ENCODE peak calls at places on chromosomes 13 and 19, in six cellular contexts. O is heart left ventricle, M is H1, W is right lobe of liver, F is thoracic aorta, Q is cardiac muscle cell. N is an unnamed sample.

GRCh38 chr19:28727133-28727834 is 485.7 kb downstream of the UQCRFS1 start:
- DNase-seq in O (no peak), M (peak; percentile 43), W (peak; percentile 26), F (no peak), Q (peak; percentile 66), N (no peak)

GRCh38 chr19:342801-343421 is 1.7 kb downstream of the MIER2 start:
- DNase-seq in O (peak; percentile 78), M (no peak), W (peak; percentile 61), F (no peak), Q (no peak), N (no peak)

GRCh38 chr19:47427241-47428176 is 8.2 kb upstream of the MEIS3 start:
- DNase-seq in O (no peak), M (peak; percentile 78), W (peak; percentile 55), F (no peak), Q (peak; percentile 85), N (peak; percentile 84)

GRCh38 chr13:111490611-111491010 is 170.2 kb downstream of the TEX29 start:
- DNase-seq in O (no peak), M (no peak), W (no peak), F (no peak), Q (no peak), N (no peak)

GRCh38 chr13:75996582-75996981 is 360.5 kb downstream of the LMO7 start:
- DNase-seq in O (no peak), M (no peak), W (no peak), F (no peak), Q (no peak), N (no peak)

GRCh38 chr13:112689498-112690241 is at the start of gene ATP11A:
- DNase-seq in O (peak; percentile 94), M (peak; percentile 25), W (peak; percentile 95), F (peak; percentile 65), Q (peak; percentile 96), N (peak; percentile 97)

GRCh38 chr13:67416047-67416925 is 186.2 kb upstream of the PCDH9 start:
- DNase-seq in O (no peak), M (peak; percentile 38), W (peak; percentile 61), F (no peak), Q (peak; percentile 66), N (peak; percentile 64)

GRCh38 chr19:47274891-47275865 is 493 bp downstream of the INAFM1 start:
- DNase-seq in O (peak; percentile 45), M (no peak), W (no peak), F (no peak), Q (peak; percentile 42), N (no peak)

GRCh38 chr19:558770-559439 is 13.5 kb upstream of the BSG start:
- DNase-seq in O (peak; percentile 59), M (no peak), W (no peak), F (no peak), Q (no peak), N (no peak)

GRCh38 chr19:1648156-1648925 is 4.1 kb downstream of the TCF3 start:
- DNase-seq in O (no peak), M (no peak), W (no peak), F (no peak), Q (no peak), N (no peak)

GRCh38 chr19:1651061-1651547 is 1.3 kb downstream of the TCF3 start:
- DNase-seq in O (no peak), M (no peak), W (peak; percentile 19), F (no peak), Q (peak; percentile 23), N (peak; percentile 58)

GRCh38 chr19:1650627-1651009 is 1.8 kb downstream of the TCF3 start:
- DNase-seq in O (no peak), M (no peak), W (peak; percentile 21), F (no peak), Q (peak; percentile 24), N (no peak)

GRCh38 chr19:1648926-1649541 is 3.4 kb downstream of the TCF3 start:
- DNase-seq in O (no peak), M (no peak), W (no peak), F (no peak), Q (no peak), N (no peak)

DNA sequence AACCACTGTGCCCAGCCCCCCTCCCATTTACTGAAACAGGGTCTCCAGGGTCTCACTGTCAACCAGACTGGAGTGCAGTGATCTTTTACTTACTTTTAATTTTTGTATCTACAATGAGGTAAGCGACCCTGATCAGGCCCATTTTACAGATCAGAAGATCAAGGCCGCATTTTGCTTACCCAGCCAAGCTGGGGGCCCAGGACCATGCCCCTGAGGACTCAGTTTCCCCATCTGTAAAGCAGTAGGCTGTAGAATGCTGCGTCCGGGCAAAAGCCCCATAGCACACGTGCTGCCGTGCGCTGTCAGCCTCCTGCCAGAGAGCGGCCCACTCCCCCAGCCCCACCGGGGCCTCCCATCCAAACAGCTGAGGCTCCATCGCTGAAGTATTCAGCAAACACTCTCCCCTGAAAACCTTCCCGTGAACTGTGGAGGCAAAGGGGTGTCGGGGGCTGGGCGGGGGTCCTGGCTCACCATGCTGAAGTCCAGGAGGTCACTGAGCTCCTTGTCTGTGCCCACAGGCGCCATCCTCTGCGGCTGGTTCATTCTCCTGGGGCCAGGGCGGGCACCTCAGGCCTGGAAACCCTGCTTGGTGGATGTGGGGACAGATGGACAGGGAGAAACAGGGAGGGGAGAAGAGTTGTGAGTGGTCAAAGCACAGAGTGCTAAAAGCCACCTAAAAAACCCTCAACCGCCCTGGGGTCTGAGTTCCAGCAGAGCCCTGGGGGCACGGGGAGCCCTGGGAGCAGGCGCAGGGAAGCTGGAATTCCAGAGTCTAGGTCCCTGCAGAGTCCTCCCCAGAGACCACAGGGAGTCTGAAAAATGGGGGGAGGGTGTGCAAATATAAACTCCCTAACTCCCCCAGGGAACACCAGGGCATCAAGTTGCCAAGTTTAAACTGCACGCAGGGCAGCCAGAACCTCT is 2.4 kb downstream of the TCF3 start:
- DNase-seq in O (no peak), M (no peak), W (peak; percentile 19), F (no peak), Q (no peak), N (no peak)
- H3K4me3 ChIP-seq in O (no peak overlapping the region), M (peak overlapping the region; percentile 69), W (no peak overlapping the region), F (peak overlapping the region; percentile 93), Q (peak overlapping the region; percentile 100), N (no peak overlapping the region)

GRCh38 chr19:34994286-34994642 is 5.9 kb upstream of the GRAMD1A start:
- DNase-seq in O (no peak), M (no peak), W (no peak), F (no peak), Q (no peak), N (no peak)
- H3K4me1 ChIP-seq in O (peaks cover 28% of the 10 kb centered on the region), M (peaks cover 5% of the 10 kb centered on the region), W (peaks cover 3% of the 10 kb centered on the region), F (peaks cover 3% of the 10 kb centered on the region), Q (peaks cover 5% of the 10 kb centered on the region), N (peaks cover 19% of the 10 kb centered on the region)

GRCh38 chr19:18456974-18457373 is 19.0 kb upstream of the ISYNA1 start:
- DNase-seq in O (no peak), M (no peak), W (no peak), F (no peak), Q (no peak), N (no peak)
- H3K36me3 ChIP-seq in O (no peaks in the 10 kb centered on the region), M (no peaks in the 10 kb centered on the region), W (peaks cover 55% of the 10 kb centered on the region), F (peaks cover 16% of the 10 kb centered on the region), Q (no peaks in the 10 kb centered on the region), N (no peaks in the 10 kb centered on the region)

DNA sequence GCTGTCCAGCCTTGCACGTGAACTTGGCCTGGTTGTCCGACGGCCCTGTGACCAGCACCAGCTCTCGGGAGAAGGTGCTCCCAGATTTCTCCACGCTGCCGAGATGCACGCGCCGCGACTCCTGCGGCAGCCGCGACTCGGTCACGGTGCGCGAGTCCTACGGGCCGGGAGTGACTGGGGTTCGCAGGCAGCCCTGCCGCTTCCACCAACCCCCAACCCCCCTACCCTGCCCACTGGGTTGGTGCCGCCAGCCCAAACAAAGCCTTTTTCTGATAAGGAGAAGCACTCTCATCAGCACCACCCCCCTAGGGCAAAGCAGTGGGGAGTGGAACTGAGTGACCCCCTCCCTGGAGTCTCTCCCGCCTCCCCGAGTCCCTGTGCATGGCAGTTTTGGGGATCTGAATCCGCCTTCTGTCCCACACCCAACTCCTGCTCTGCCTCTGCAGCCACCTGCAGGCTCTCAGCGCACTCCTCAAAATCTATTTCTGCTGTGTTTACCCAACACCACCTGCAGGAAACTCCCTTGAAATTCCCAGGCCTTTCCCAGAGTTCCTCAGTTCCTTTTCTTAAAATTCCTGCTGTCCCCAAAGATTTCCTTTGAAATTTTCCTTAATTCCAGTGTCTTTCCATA is 6.2 kb downstream of the NPHS1 start:
- DNase-seq in O (no peak), M (no peak), W (no peak), F (no peak), Q (no peak), N (peak; percentile 23)
- H3K4me3 ChIP-seq in O (peak overlapping the region; percentile 34), M (peak overlapping the region; percentile 30), W (no peak overlapping the region), F (peak overlapping the region; percentile 45), Q (peak overlapping the region; percentile 0), N (no peak overlapping the region)

GRCh38 chr19:4007836-4008539 is 452 bp downstream of the PIAS4 start:
- DNase-seq in O (peak; percentile 43), M (no peak), W (no peak), F (no peak), Q (peak; percentile 61), N (peak; percentile 63)

GRCh38 chr19:4012092-4012974 is 4.8 kb downstream of the PIAS4 start:
- DNase-seq in O (no peak), M (no peak), W (peak; percentile 76), F (no peak), Q (no peak), N (peak; percentile 70)

GRCh38 chr19:4012975-4013634 is 5.6 kb downstream of the PIAS4 start:
- DNase-seq in O (no peak), M (no peak), W (no peak), F (no peak), Q (no peak), N (peak; percentile 4)

GRCh38 chr19:4010808-4011110 is 3.2 kb downstream of the PIAS4 start:
- DNase-seq in O (no peak), M (no peak), W (no peak), F (no peak), Q (peak; percentile 64), N (peak; percentile 7)

DNA sequence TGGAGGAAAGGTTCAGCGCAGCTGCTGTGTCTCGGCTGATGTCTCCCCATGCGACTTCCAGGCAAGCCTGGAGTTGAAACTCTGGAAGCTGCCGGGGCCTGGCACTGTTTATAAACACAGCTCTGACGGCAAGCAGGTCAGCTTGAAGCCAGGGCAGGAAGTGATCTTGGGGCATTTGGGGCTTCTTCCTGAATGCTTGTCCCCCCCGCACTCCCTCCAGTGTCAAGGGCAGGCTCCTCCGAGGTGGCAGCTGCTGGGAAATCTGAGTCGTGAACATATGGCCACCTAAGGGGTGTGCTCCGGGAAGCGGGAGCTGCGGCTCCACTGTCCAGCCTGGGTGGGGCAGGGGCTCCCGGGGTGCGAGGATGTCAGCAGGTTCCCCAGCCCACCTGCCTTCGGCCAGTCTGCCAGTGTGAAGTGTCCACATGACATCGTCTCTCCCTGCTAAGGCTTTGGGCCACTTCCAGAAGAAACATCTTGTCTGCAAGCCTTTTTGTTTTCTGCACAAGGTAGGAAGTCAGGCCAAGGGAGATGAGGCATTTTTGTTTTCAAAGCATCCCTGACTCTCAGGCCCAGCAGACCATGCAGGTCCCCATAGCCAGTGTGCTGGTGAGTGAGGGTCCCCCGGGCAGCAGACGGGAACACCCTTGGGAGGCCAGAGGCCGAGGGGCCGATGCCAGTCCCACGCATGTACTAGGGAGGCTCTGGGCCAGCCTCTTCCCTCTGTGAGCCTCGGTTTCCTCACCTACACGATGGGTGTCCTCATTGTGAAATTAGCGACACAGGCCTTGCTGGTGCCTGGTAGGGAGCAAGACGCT is 2.7 kb downstream of the PIAS4 start:
- DNase-seq in O (no peak), M (no peak), W (no peak), F (no peak), Q (no peak), N (peak; percentile 21)
- H3K4me1 ChIP-seq in O (peaks cover 44% of the 10 kb centered on the region), M (peaks cover 4% of the 10 kb centered on the region), W (no peaks in the 10 kb centered on the region), F (peaks cover 30% of the 10 kb centered on the region), Q (peaks cover 30% of the 10 kb centered on the region), N (peaks cover 36% of the 10 kb centered on the region)

GRCh38 chr19:19260842-19261241 is 12.3 kb downstream of the TM6SF2 start:
- DNase-seq in O (no peak), M (no peak), W (no peak), F (no peak), Q (no peak), N (no peak)
- H3K36me3 ChIP-seq in O (no peaks in the 10 kb centered on the region), M (no peaks in the 10 kb centered on the region), W (no peaks in the 10 kb centered on the region), F (no peaks in the 10 kb centered on the region), Q (no peaks in the 10 kb centered on the region), N (no peaks in the 10 kb centered on the region)

N was measured in hepatocyte.